ENCODE peak calls at places on chromosomes 3 and 15, in seven cellular contexts. M is mesendoderm, G is mesenchymal stem cell, I is trophoblast cell, P is H9, R is IMR-90, A is H1. O is an unnamed sample.

GRCh38 chr15:84818221-84819131 is 1.3 kb downstream of the ALPK3 start:
- DNase-seq in M (peak; percentile 95), G (peak; percentile 59), I (peak; percentile 54), P (peak; percentile 75), R (peak; percentile 14), A (no peak), O (peak; percentile 31)

GRCh38 chr3:5016218-5017161 is 37.3 kb downstream of the BHLHE40 start:
- DNase-seq in M (peak; percentile 96), G (peak; percentile 66), I (peak; percentile 62), P (no peak), R (peak; percentile 80), A (no peak), O (no peak)

GRCh38 chr3:134061401-134061800 is 31.7 kb upstream of the SLCO2A1 start:
- DNase-seq in M (no peak), G (no peak), I (no peak), P (no peak), R (no peak), A (peak; percentile 11), O (no peak)

GRCh38 chr15:89556413-89557262 is 18.6 kb upstream of the TICRR start:
- DNase-seq in M (peak; percentile 79), G (peak; percentile 77), I (peak; percentile 95), P (peak; percentile 75), R (peak; percentile 77), A (peak; percentile 78), O (peak; percentile 82)

GRCh38 chr15:65963911-65964482 is 94.7 kb downstream of the RAB11A start:
- DNase-seq in M (no peak), G (no peak), I (no peak), P (no peak), R (no peak), A (no peak), O (no peak)

GRCh38 chr3:4885322-4885721 is 93.9 kb upstream of the BHLHE40 start:
- DNase-seq in M (peak; percentile 79), G (no peak), I (peak; percentile 49), P (no peak), R (no peak), A (no peak), O (no peak)

GRCh38 chr3:11085078-11085840 is 69.0 kb upstream of the HRH1 start:
- DNase-seq in M (no peak), G (no peak), I (no peak), P (no peak), R (peak; percentile 51), A (no peak), O (no peak)

GRCh38 chr3:11568503-11569155 is 75.1 kb downstream of the VGLL4 start:
- DNase-seq in M (no peak), G (peak; percentile 97), I (peak; percentile 68), P (no peak), R (peak; percentile 93), A (no peak), O (no peak)

GRCh38 chr3:102104093-102104492 is 254.8 kb downstream of the NFKBIZ start:
- DNase-seq in M (no peak), G (no peak), I (no peak), P (no peak), R (no peak), A (no peak), O (no peak)

GRCh38 chr3:96331341-96331740 is 483.1 kb upstream of the EPHA6 start:
- DNase-seq in M (peak; percentile 11), G (no peak), I (no peak), P (no peak), R (no peak), A (no peak), O (no peak)

GRCh38 chr3:196640501-196640968 is 1.0 kb downstream of the NRROS start:
- DNase-seq in M (no peak), G (no peak), I (no peak), P (no peak), R (no peak), A (no peak), O (no peak)

GRCh38 chr3:10116138-10116460 is 624 bp downstream of the BRK1 start:
- DNase-seq in M (peak; percentile 70), G (peak; percentile 84), I (peak; percentile 22), P (no peak), R (peak; percentile 54), A (peak; percentile 54), O (no peak)

GRCh38 chr15:45662375-45662774 is 27.5 kb downstream of the SQOR start:
- DNase-seq in M (peak; percentile 54), G (no peak), I (no peak), P (peak; percentile 58), R (no peak), A (peak; percentile 55), O (no peak)

GRCh38 chr15:45665261-45665660 is 30.4 kb downstream of the SQOR start:
- DNase-seq in M (no peak), G (no peak), I (no peak), P (no peak), R (no peak), A (no peak), O (no peak)

GRCh38 chr15:45664451-45664850 is 29.6 kb downstream of the SQOR start:
- DNase-seq in M (peak; percentile 10), G (peak; percentile 64), I (no peak), P (no peak), R (peak; percentile 72), A (no peak), O (no peak)

GRCh38 chr15:45657769-45658545 is 23.1 kb downstream of the SQOR start:
- DNase-seq in M (no peak), G (no peak), I (no peak), P (no peak), R (no peak), A (no peak), O (no peak)

DNA sequence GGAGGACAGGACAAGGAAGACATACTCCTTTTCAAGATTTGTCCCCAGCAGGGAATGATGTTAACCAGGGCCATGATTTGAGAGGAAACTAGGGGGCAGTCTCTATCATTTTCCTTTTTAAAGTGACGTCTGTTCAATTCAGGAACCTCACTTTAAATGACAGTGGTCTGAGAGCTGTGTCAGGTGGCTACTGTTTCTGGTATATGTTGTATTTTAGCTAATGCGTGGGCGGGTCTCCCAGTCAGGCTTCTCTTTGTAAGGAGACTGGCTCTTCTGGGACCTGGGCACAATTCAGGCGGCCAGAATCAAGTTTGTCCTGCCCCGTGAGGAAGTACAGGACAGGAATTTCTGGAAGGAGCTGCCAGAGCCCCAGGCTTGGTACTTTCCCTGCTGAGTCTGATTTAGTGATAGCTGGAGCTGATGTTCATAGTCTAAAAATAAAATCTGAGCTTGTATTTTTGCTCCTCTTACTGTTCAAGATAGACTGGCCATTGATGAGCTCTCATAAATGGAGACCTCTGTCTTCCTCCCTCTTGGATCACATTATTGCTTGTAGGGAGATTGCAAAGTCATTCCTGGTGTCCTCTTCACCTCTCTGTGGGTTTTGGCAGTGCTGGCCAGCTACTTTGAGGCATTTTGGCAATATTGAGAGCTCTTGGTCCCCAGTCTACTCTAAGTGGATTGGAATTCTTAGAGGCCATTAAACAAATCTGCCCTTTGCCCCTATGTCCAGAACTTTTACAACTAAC is 25.6 kb downstream of the SQOR start:
- DNase-seq in M (peak; percentile 16), G (peak; percentile 45), I (peak; percentile 32), P (no peak), R (peak; percentile 28), A (no peak), O (no peak)
- H3K23ac ChIP-seq in M (no peak overlapping the region), G (no peak overlapping the region), I (no peak overlapping the region), P (no peak overlapping the region), R (no peak overlapping the region), A (no peak overlapping the region), O (no peak overlapping the region)

GRCh38 chr15:101447168-101447533 is 42.4 kb downstream of the PCSK6 start:
- DNase-seq in M (no peak), G (no peak), I (no peak), P (no peak), R (no peak), A (no peak), O (no peak)

GRCh38 chr15:101447561-101448071 is 41.9 kb downstream of the PCSK6 start:
- DNase-seq in M (no peak), G (no peak), I (no peak), P (no peak), R (no peak), A (no peak), O (no peak)

GRCh38 chr15:101445109-101445508 is 44.4 kb downstream of the PCSK6 start:
- DNase-seq in M (no peak), G (no peak), I (no peak), P (no peak), R (no peak), A (no peak), O (no peak)

GRCh38 chr15:101446527-101447167 is 42.9 kb downstream of the PCSK6 start:
- DNase-seq in M (no peak), G (peak; percentile 84), I (peak; percentile 47), P (no peak), R (no peak), A (no peak), O (no peak)

DNA sequence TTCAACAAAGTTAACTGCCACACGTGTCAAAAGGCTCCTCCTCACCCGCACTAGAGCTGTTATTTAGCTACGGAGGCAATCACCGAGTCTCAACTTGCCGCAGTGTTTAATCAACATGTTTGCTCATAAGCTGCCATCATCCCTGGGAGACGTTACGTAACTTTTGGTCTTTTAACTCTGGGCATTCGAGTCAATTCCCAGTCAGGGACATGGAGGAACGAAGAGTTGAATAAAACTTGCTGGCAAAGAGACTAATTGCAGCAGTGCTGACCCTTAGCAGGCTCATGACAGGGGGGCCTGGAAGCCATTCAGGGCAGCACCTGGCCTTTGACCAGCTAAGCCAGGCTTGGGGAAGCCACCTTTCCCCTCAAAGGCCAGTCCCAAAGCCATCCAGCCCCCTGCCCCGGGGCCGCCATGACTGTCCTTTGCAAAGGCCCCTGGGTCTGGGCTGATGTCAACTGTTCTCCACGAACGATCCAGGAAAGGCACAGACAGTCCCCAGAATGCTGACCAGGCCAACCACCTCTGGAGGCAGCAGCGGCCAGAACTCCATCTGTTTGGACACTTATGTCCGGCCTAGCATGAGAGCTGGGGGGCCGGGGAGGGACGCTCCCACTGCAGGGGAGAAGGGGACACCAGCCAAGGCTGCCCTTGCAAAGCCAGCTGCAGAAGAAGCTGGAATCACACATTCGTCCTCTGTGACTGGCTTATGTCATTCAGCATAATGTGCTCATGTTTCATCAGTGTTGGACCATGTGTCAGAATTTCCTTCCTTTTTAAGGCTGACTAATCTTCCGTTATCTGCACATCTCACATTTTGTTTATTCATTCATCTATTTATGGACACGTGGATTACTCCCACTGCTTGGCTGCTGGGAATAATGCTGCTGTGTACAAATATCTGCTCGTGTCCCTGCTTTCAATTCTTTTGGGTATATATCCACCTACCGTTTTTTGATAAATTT is 43.7 kb downstream of the PCSK6 start:
- DNase-seq in M (no peak), G (peak; percentile 93), I (peak; percentile 61), P (no peak), R (peak; percentile 21), A (no peak), O (no peak)
- H2AK5ac ChIP-seq in M (no peak overlapping the region), G (no peak overlapping the region), I (no peak overlapping the region), P (no peak overlapping the region), R (no peak overlapping the region), A (no peak overlapping the region), O (no peak overlapping the region)

DNA sequence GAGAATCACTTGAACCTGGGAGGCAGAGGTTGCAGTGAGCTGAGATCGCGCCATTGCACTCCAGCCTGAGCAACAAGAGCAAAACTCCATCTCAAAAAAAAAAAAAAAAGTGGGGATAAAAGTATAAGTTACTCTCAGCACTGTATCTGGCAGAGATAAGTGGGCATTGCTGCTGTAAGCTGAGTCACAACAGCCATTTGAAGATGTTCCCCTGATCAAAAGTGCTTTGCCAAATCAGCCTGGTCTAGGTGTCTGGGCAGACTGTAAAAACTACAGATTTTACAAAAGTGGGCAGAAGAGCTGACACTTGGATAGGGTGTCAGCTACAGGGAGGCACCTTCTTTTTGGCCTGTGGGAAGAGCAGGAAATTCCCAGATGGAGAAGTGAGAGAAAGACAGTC is 78.4 kb downstream of the TRAK1 start:
- DNase-seq in M (no peak), G (no peak), I (no peak), P (no peak), R (no peak), A (no peak), O (no peak)
- H3K18ac ChIP-seq in M (no peak overlapping the region), G (no peak overlapping the region), I (no peak overlapping the region), P (no peak overlapping the region), R (no peak overlapping the region), A (no peak overlapping the region), O (no peak overlapping the region)

GRCh38 chr15:57388199-57388863 is 12.0 kb downstream of the CGNL1 start:
- DNase-seq in M (no peak), G (no peak), I (no peak), P (no peak), R (no peak), A (no peak), O (no peak)
- H3K23ac ChIP-seq in M (no peak overlapping the region), G (no peak overlapping the region), I (no peak overlapping the region), P (no peak overlapping the region), R (no peak overlapping the region), A (no peak overlapping the region), O (no peak overlapping the region)

O was measured in neuronal stem cell.